ENCODE peak calls at places on chromosomes 3 and 15, in seven cellular contexts. Y, J, F, S, G, W and X are unnamed samples.

GRCh38 chr3:127706312-127706711 is 33.6 kb downstream of the ABTB1 start:
- DNase-seq in Y (no peak), J (peak; percentile 7), F (no peak), S (no peak), G (no peak), W (no peak), X (peak; percentile 65)

GRCh38 chr15:94119923-94120775 is 111.2 kb upstream of the MCTP2 start:
- DNase-seq in Y (peak; percentile 73), J (peak; percentile 66), F (peak; percentile 71), S (peak; percentile 73), G (peak; percentile 75), W (peak; percentile 80), X (peak; percentile 27)

GRCh38 chr15:63945005-63945788 is 101.1 kb downstream of the DAPK2 start:
- DNase-seq in Y (peak; percentile 82), J (peak; percentile 61), F (peak; percentile 48), S (peak; percentile 59), G (peak; percentile 61), W (peak; percentile 36), X (peak; percentile 72)

GRCh38 chr15:42057744-42058646 is 36.4 kb downstream of the PLA2G4D start:
- DNase-seq in Y (no peak), J (no peak), F (no peak), S (no peak), G (no peak), W (no peak), X (no peak)

GRCh38 chr15:64894395-64895056 is 17.2 kb upstream of the ANKDD1A start:
- DNase-seq in Y (no peak), J (no peak), F (no peak), S (no peak), G (no peak), W (no peak), X (no peak)

GRCh38 chr3:180911876-180912303 is 580 bp upstream of the FXR1 start:
- DNase-seq in Y (no peak), J (no peak), F (no peak), S (no peak), G (no peak), W (no peak), X (no peak)

GRCh38 chr3:86954226-86954625 is 36.7 kb downstream of the VGLL3 start:
- DNase-seq in Y (no peak), J (no peak), F (no peak), S (no peak), G (peak; percentile 59), W (no peak), X (no peak)

GRCh38 chr3:42014949-42015533 is 53.1 kb upstream of the ULK4 start:
- DNase-seq in Y (peak; percentile 77), J (peak; percentile 44), F (peak; percentile 85), S (peak; percentile 37), G (no peak), W (no peak), X (peak; percentile 73)

GRCh38 chr3:98733778-98734281 is 29.3 kb upstream of the ST3GAL6 start:
- DNase-seq in Y (peak; percentile 18), J (no peak), F (peak; percentile 71), S (no peak), G (peak; percentile 18), W (peak; percentile 20), X (no peak)

GRCh38 chr15:89165677-89166076 is 55.7 kb downstream of the RLBP1 start:
- DNase-seq in Y (no peak), J (no peak), F (peak; percentile 53), S (no peak), G (no peak), W (peak; percentile 50), X (no peak)

GRCh38 chr3:12708584-12709192 is 44.8 kb upstream of the RAF1 start:
- DNase-seq in Y (peak; percentile 34), J (peak; percentile 25), F (no peak), S (peak; percentile 36), G (peak; percentile 93), W (peak; percentile 95), X (peak; percentile 34)

GRCh38 chr15:90873998-90874605 is 5.7 kb downstream of the FURIN start:
- DNase-seq in Y (no peak), J (peak; percentile 26), F (peak; percentile 97), S (no peak), G (no peak), W (peak; percentile 30), X (no peak)

DNA sequence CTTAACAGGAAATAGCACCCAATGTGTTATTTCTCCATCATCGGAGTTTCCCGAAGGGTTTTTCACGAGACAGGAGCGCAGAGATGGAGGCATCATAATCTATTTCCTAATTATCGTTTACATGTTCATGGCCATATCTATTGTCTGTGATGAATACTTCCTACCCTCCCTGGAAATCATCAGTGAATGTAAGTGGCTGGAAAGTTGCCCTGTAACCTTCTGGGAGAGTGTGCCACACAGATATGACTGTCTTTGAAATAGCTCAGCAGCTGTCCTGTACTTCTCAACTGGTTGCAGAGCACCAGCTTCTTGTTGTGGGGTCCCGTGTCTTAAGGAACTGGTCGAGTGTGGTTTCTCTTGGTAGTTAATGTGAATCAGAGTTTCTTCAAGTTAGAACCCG is 1.1 kb downstream of the SLC24A5 start:
- DNase-seq in Y (no peak), J (no peak), F (no peak), S (no peak), G (no peak), W (no peak), X (no peak)
- H3K4me3 ChIP-seq in Y (no peak overlapping the region), J (no peak overlapping the region), F (no peak overlapping the region), S (no peak overlapping the region), G (no peak overlapping the region), W (no peak overlapping the region), X (no peak overlapping the region)

GRCh38 chr3:57464801-57465200 is 79.3 kb downstream of the DNAH12 start:
- DNase-seq in Y (no peak), J (no peak), F (peak; percentile 14), S (no peak), G (no peak), W (peak; percentile 3), X (no peak)
- TF ChIP-seq CTCF in Y (no peak), J (no peak), F (no peak), S (no peak), G (no peak), W (no peak), X (no peak)

GRCh38 chr15:59338414-59338813 is 34.3 kb downstream of the MYO1E start:
- DNase-seq in Y (no peak), J (no peak), F (no peak), S (no peak), G (no peak), W (no peak), X (no peak)

GRCh38 chr15:59339252-59339672 is 33.4 kb downstream of the MYO1E start:
- DNase-seq in Y (no peak), J (no peak), F (peak; percentile 90), S (no peak), G (peak; percentile 94), W (peak; percentile 80), X (no peak)

GRCh38 chr15:59345326-59345725 is 27.3 kb downstream of the MYO1E start:
- DNase-seq in Y (no peak), J (no peak), F (no peak), S (no peak), G (no peak), W (no peak), X (no peak)

GRCh38 chr15:59344311-59344710 is 28.4 kb downstream of the MYO1E start:
- DNase-seq in Y (no peak), J (no peak), F (no peak), S (no peak), G (no peak), W (no peak), X (no peak)

GRCh38 chr15:59340325-59340724 is 32.3 kb downstream of the MYO1E start:
- DNase-seq in Y (no peak), J (no peak), F (no peak), S (no peak), G (no peak), W (no peak), X (no peak)
- H3K27ac ChIP-seq in Y (no peak overlapping the region), J (no peak overlapping the region), F (no peak overlapping the region), S (no peak overlapping the region), G (peak overlapping the region; percentile 90), W (peak overlapping the region; percentile 19), X (no peak overlapping the region)

DNA sequence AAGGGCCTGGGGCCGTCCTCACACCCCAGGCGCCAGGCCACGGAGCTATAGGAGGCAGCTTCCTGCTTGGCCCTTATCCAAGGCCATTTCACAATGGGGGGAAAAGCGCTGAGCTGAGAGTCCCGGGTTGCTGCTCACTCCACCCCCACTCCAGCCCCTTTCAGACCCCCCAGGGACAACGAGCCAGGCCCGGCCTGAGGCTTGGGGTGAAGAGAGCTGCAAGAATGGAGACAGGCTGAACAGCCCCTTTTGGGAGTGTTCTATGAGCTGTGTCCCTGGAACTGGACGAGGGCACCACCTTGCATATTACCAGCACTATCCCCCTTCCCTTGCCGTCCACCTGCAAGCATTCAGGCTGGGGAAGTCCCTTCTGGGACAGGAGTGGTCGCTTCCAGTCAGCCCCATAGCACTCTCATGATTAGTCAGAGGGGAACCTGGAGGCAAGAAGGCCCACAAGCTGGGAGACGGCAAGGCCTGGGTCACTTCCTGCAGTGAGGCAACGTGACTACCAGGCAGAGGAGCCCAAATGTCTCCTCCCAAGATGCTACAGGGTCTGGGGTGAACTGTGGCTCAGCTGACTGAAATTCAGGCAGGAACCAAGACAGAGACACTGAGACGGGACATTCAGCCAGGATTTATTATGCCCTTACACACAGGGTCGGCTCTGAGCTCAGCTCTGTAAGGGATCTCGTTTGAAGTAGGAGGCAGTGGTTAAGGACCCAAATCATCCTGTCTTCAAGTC is 8.6 kb upstream of the SRP14 start:
- DNase-seq in Y (peak; percentile 69), J (peak; percentile 50), F (no peak), S (no peak), G (peak; percentile 77), W (peak; percentile 84), X (peak; percentile 44)
- H3K4me3 ChIP-seq in Y (no peak overlapping the region), J (no peak overlapping the region), F (no peak overlapping the region), S (no peak overlapping the region), G (no peak overlapping the region), W (no peak overlapping the region), X (no peak overlapping the region)

GRCh38 chr3:4750306-4751056 is 228.8 kb upstream of the BHLHE40 start:
- DNase-seq in Y (peak; percentile 60), J (peak; percentile 70), F (peak; percentile 25), S (peak; percentile 68), G (peak; percentile 79), W (peak; percentile 93), X (no peak)

GRCh38 chr3:4749567-4750002 is 229.7 kb upstream of the BHLHE40 start:
- DNase-seq in Y (no peak), J (no peak), F (no peak), S (no peak), G (no peak), W (no peak), X (no peak)

GRCh38 chr3:4748127-4748526 is 231.1 kb upstream of the BHLHE40 start:
- DNase-seq in Y (no peak), J (no peak), F (no peak), S (no peak), G (no peak), W (no peak), X (no peak)

GRCh38 chr3:4746241-4746958 is 232.8 kb upstream of the BHLHE40 start:
- DNase-seq in Y (peak; percentile 39), J (no peak), F (no peak), S (no peak), G (no peak), W (peak; percentile 79), X (no peak)

DNA sequence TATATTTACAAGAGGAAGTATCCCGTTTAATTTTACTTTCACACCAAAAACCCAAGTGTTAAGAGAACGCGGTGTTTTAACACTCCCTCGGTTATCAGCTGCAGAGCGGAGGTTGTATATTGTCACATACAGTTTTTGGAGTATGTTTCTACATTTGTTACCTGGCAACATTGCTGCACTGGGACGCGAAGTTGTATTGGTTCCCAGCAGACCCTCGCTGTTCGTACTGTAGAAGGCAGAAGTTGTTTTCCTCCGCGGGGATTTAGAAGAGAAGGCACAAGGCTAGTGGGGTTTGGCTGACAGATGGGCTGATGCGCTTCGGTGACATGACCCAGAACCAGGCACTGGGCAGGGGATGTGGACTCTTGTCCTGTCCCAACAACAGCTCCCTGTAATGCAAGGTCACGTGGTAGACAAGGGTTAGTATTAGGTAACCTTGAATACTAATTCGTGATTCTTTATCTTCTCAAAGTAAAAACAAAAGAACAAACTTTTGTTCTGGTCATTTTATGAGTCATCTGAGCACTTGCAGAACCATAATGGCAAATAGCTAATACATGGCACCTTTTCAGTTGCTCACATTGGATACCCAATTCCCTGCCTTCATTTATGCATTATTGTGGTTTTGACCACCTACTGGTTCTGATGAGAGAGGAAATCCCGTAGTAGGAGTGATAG is 230.4 kb upstream of the BHLHE40 start:
- DNase-seq in Y (no peak), J (no peak), F (peak; percentile 78), S (no peak), G (no peak), W (peak; percentile 27), X (no peak)
- TF ChIP-seq CTCF in Y (no peak), J (no peak), F (no peak), S (no peak), G (no peak), W (no peak), X (no peak)